ENCODE peak calls at places on chromosome 12, in five cellular contexts. X is upper lobe of left lung, J is HepG2, P is K562, U is breast epithelium. G is an unnamed sample.

GRCh38 chr12:88805692-88806091 is 225.4 kb upstream of the KITLG start:
- DNase-seq in P (no peak), U (no peak), J (no peak), X (no peak), G (no peak)

GRCh38 chr12:9787340-9787737 is 26.6 kb upstream of the CD69 start:
- DNase-seq in J (no peak), X (no peak), U (no peak), P (no peak), G (no peak)

GRCh38 chr12:67925077-67925476 is 64.2 kb upstream of the IFNG-AS1 start:
- DNase-seq in X (peak), J (no peak), P (no peak), U (no peak), G (no peak)

GRCh38 chr12:116633515-116633914 is 74.3 kb downstream of the MAP1LC3B2 start:
- DNase-seq in U (no peak), P (no peak), X (no peak), J (no peak), G (no peak)

GRCh38 chr12:47591387-47591786 is 114.4 kb downstream of the RPAP3 start:
- DNase-seq in X (no peak), J (no peak), P (no peak), U (no peak), G (no peak)

GRCh38 chr12:104505095-104505819 is 48.5 kb downstream of the CHST11 start:
- DNase-seq in X (no peak), J (no peak), U (no peak), P (no peak), G (no peak)

GRCh38 chr12:5872745-5873144 is 72.3 kb downstream of the ANO2 start:
- DNase-seq in U (no peak), X (no peak), J (peak), P (peak), G (no peak)

GRCh38 chr12:32533971-32534590 is 134.7 kb downstream of the FGD4 start:
- DNase-seq in J (peak), U (peak), X (peak), P (no peak), G (no peak)

GRCh38 chr12:34626363-34627157 is 604.3 kb downstream of the ALG10 start:
- DNase-seq in J (no peak), P (no peak), U (no peak), X (no peak), G (no peak)

GRCh38 chr12:73330584-73331351 is 1058.6 kb downstream of the TRHDE start:
- DNase-seq in X (no peak), U (no peak), J (no peak), P (no peak), G (no peak)

GRCh38 chr12:91948504-91948903 is 197.1 kb downstream of the BTG1 start:
- DNase-seq in P (no peak), X (peak), U (no peak), J (no peak), G (no peak)

DNA sequence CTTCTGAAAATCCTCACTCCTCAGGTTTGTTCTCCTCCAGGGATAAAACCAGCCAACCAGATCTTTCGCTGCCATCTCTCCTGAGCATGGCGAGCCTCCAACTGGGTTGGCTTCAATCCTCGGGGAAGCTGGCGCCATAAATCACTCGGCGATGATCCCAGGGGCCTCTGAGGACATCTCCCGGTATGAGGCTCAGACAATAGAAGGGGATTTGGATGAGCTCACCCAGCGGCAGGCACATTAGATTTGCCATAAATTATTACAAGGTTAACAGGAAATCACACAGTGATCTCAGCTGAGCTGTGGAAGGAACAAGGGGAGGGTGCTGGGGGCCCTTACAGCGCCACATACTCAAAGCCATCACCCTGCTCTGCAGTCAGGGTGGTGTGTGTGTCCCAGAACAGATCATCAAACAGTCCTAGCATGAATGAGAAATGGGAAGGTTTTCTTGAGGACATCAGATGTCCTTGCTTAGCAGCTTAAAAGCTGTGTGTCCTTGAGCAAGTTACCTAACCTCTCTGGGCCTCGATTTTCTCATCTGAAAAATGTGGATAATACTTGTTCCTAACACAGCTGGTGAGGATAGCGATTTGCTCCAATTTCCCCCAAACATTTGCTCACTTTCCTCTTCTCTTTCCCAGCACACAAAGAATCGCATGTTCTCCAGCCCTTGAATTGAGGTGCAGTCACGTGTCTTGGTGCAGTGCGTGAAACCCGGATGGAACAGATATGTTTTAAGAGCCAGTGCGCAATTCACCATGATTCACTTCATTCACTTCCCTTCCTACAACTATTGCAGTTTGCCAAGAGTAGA is 142.8 kb downstream of the SCARB1 start:
- DNase-seq in U (peak), X (peak), P (no peak), J (no peak), G (no peak)
- TF ChIP-seq POLR2AphosphoS5 in U (peak), X (peak), P (no peak), J (no peak), G (no peak)

GRCh38 chr12:52147983-52148540 is 43.8 kb downstream of the KRT80 start:
- DNase-seq in U (no peak), P (no peak), X (no peak), J (no peak), G (peak)
- H3K27ac ChIP-seq in U (peak), P (no peak), X (peak), J (no peak), G (no peak)

DNA sequence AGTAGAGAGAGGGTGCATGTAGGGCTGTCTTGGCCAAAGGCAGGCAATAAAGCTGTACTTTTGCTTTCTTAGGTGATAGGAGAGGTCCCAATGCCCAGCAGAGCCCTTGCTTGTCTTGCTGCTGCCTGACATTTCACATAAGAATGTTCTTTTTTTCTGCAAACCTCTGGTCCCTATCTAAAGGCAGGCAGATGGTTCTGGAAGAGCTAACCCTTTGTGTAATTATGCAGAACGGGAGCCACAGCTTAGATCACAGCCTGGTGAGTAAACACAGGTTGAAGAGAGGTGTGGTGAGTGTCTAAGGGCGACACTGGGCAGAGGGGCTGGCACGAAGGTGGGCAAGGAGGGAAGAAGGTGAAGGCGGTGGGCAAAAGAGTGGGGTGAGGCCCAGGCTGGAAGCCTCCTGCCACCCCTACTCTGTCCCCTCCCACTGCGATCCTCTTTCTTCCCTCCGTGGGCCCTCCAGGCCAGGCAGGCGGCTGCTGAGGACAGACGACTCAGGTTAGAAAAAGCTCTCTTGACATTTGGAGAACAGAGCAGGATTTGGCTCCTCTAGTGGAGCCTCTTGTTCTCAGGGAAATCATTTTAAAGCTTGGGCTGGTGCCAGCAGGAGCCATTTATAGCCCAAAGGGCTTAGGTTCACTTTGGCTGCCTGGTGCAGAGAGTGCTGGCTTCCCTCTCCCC is 42.8 kb downstream of the PRMT8 start:
- DNase-seq in J (no peak), X (peak), U (no peak), P (no peak), G (no peak)
- TF ChIP-seq POLR2AphosphoS5 in J (no peak), X (no peak), U (no peak), P (no peak), G (no peak)

GRCh38 chr12:106096376-106096775 is 42.4 kb downstream of the NUAK1 start:
- DNase-seq in J (no peak), X (no peak), P (no peak), U (no peak), G (no peak)

GRCh38 chr12:106091421-106091820 is 47.3 kb downstream of the NUAK1 start:
- DNase-seq in U (no peak), X (no peak), J (no peak), P (no peak), G (no peak)

GRCh38 chr12:106097011-106097410 is 41.7 kb downstream of the NUAK1 start:
- DNase-seq in J (no peak), X (no peak), P (no peak), U (no peak), G (no peak)

GRCh38 chr12:106093246-106093645 is 45.5 kb downstream of the NUAK1 start:
- DNase-seq in X (no peak), P (no peak), U (no peak), J (no peak), G (no peak)

GRCh38 chr12:106094304-106094703 is 44.5 kb downstream of the NUAK1 start:
- DNase-seq in P (no peak), J (peak), X (no peak), U (no peak), G (no peak)
- H3K27ac ChIP-seq in P (no peak), J (no peak), X (peak), U (no peak), G (no peak)

GRCh38 chr12:113239811-113240331 is 18.6 kb downstream of the TPCN1 start:
- DNase-seq in U (no peak), J (no peak), P (no peak), X (no peak), G (peak)
- TF ChIP-seq POLR2AphosphoS5 in U (no peak), J (no peak), P (no peak), X (no peak), G (no peak)

GRCh38 chr12:120784804-120785203 is 59.2 kb downstream of the ACADS start:
- DNase-seq in U (no peak), P (no peak), X (no peak), J (no peak), G (no peak)

GRCh38 chr12:120787889-120788288 is 62.3 kb downstream of the ACADS start:
- DNase-seq in U (no peak), X (no peak), P (no peak), J (no peak), G (no peak)

DNA sequence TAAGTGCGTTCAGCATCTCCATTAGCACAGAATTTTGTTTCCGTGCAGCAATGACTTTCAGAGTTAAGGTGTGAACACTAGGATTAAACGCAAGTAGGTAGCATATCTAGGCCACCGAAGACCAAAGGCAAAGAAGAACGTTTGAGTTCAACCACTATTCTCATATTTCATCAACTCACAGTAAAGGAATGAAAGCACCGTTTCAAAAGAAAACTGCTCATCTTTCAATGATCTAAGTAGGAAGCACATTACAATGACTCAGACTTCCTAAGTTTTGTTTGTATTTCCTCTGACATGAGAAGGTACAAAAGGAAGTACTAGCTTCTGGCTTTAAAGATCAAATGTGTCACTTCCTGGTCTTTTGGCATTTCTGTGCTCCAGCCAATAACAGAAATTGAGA is 57.6 kb downstream of the ACADS start:
- DNase-seq in P (no peak), J (peak), X (no peak), U (no peak), G (no peak)
- H3K27ac ChIP-seq in P (no peak), J (no peak), X (peak), U (peak), G (peak)

GRCh38 chr12:82817368-82817767 is 130.7 kb downstream of the TMTC2 start:
- DNase-seq in X (no peak), P (no peak), U (no peak), J (no peak), G (no peak)
- TF ChIP-seq POLR2AphosphoS5 in X (no peak), P (no peak), U (no peak), J (no peak), G (no peak)

DNA sequence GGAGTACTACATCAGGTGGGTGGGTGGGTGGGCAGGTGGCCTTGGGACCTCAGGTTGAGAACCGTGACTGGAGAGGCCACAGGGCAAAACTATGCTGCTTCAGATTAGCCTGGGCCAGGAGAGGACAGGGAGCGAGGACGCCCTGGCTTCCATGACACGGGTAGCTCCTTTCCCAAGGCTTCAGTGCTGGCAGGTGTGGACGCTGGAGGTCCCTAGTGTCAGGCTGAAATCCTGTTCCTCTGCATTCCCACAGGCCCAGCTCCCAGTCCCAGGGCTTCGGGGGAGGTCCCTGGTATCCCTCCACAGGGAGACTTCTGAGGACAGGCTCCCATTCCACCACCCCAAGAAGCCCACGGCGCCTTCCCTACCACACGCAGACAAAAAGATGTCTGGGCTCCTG is 31.6 kb downstream of the CCDC92 start:
- DNase-seq in J (no peak), X (no peak), U (no peak), P (no peak), G (no peak)
- H3K27ac ChIP-seq in J (no peak), X (no peak), U (no peak), P (no peak), G (no peak)

GRCh38 chr12:4024701-4025419 is 151.7 kb upstream of the PARP11 start:
- DNase-seq in J (no peak), U (no peak), X (no peak), P (no peak), G (no peak)

GRCh38 chr12:4027412-4027811 is 154.2 kb upstream of the PARP11 start:
- DNase-seq in P (no peak), U (no peak), J (peak), X (peak), G (peak)

GRCh38 chr12:4030938-4031702 is 157.9 kb upstream of the PARP11 start:
- DNase-seq in J (peak), U (peak), P (peak), X (peak), G (peak)

GRCh38 chr12:4026476-4026875 is 153.3 kb upstream of the PARP11 start:
- DNase-seq in P (no peak), X (no peak), J (no peak), U (no peak), G (no peak)

DNA sequence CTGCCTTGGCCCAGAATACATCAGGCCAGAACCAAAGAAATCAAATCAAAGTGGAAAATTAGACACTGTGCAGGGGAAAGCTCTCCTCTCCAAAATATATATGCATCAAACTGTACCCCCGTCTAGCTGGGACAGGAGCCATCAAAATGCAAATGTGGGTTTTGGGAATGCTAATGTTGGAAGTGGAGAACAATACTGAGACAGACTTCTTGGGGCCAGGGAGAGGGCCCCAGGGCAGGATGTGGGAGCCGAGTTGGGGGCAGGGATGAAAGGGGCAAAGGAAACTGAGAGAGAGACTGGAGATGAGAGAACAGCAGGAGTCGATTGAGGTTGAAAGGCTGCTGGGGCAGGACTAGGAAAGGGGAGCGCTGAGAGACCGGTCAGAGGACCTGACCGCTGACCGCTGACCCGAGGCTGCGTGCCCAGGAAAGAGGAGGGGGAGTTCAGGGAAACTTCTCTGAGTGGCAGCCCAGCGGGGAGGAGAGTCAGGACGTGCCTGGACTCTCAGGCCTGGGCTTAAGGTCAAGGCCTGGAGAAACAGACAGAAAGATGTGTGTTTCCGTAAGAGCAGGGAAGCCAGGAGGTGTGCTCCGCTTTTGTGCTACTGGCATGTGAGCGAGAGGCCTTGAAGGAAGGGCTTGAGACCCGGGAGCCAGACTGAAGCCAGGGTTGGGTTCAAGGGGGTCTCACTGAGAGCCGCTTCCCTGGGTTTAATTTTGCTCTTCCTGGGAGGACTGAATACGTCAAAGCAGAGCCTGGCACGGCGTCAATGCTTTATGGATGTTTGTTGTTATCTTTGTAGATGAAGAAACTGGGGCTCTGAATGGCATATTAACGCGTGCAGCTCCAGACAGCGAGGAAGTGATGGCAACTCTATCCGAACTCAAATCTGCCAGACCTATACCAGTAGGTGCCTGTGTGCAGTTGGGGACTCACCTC is 152.5 kb upstream of the PARP11 start:
- DNase-seq in J (peak), U (no peak), X (no peak), P (no peak), G (no peak)
- TF ChIP-seq POLR2AphosphoS5 in J (no peak), U (no peak), X (no peak), P (no peak), G (no peak)

G was measured in spleen.